ENCODE peak calls at places on chromosomes 13 and 19, in ten cellular contexts. L, I, H, O, M, B, Y, U, Z and T are unnamed samples.

GRCh38 chr13:95615539-95615938 is 29.0 kb downstream of the DZIP1 start:
- DNase-seq in L (no peak), I (no peak), H (no peak), O (no peak), M (no peak), B (no peak), Y (no peak), U (no peak), Z (no peak), T (no peak)

GRCh38 chr13:40116008-40116407 is 460.5 kb downstream of the COG6 start:
- DNase-seq in L (peak), I (no peak), H (no peak), O (no peak), M (peak), B (no peak), Y (no peak), U (no peak), Z (peak), T (no peak)

GRCh38 chr19:5128932-5129389 is 160.0 kb downstream of the KDM4B start:
- DNase-seq in L (no peak), I (no peak), H (no peak), O (peak), M (peak), B (no peak), Y (no peak), U (no peak), Z (no peak), T (no peak)

GRCh38 chr19:1004803-1005664 is 4.8 kb downstream of the GRIN3B start:
- DNase-seq in L (no peak), I (no peak), H (no peak), O (no peak), M (no peak), B (no peak), Y (no peak), U (no peak), Z (no peak), T (no peak)

GRCh38 chr19:15331419-15332310 is 674 bp downstream of the BRD4 start:
- DNase-seq in L (peak), I (no peak), H (no peak), O (peak), M (peak), B (peak), Y (peak), U (peak), Z (peak), T (peak)

GRCh38 chr13:35190241-35190640 is 248.2 kb downstream of the NBEA start:
- DNase-seq in L (no peak), I (no peak), H (no peak), O (no peak), M (no peak), B (no peak), Y (no peak), U (no peak), Z (no peak), T (no peak)

GRCh38 chr13:49667773-49668172 is 23.5 kb downstream of the EBPL start:
- DNase-seq in L (no peak), I (no peak), H (no peak), O (no peak), M (peak), B (no peak), Y (no peak), U (no peak), Z (no peak), T (no peak)

GRCh38 chr19:58575183-58576041 is 2.3 kb upstream of the MZF1 start:
- DNase-seq in L (peak), I (no peak), H (no peak), O (peak), M (peak), B (no peak), Y (peak), U (no peak), Z (peak), T (no peak)

GRCh38 chr13:112959206-112959605 is 9.8 kb upstream of the MCF2L start:
- DNase-seq in L (peak), I (no peak), H (no peak), O (no peak), M (no peak), B (no peak), Y (no peak), U (no peak), Z (no peak), T (no peak)

GRCh38 chr13:51305558-51305957 is 33.9 kb upstream of the SERPINE3 start:
- DNase-seq in L (no peak), I (no peak), H (no peak), O (no peak), M (no peak), B (no peak), Y (no peak), U (no peak), Z (no peak), T (no peak)

GRCh38 chr13:92896842-92897241 is 329.8 kb upstream of the GPC6 start:
- DNase-seq in L (no peak), I (peak), H (peak), O (no peak), M (peak), B (peak), Y (no peak), U (peak), Z (no peak), T (no peak)

GRCh38 chr19:31500540-31500830 is 151.2 kb upstream of the TSHZ3 start:
- DNase-seq in L (peak), I (no peak), H (no peak), O (no peak), M (no peak), B (no peak), Y (no peak), U (no peak), Z (no peak), T (no peak)

GRCh38 chr13:49066856-49067255 is 91.1 kb downstream of the FNDC3A start:
- DNase-seq in L (no peak), I (no peak), H (no peak), O (no peak), M (no peak), B (no peak), Y (no peak), U (no peak), Z (no peak), T (no peak)

GRCh38 chr19:741506-742131 is 9.3 kb upstream of the MISP start:
- DNase-seq in L (no peak), I (no peak), H (no peak), O (no peak), M (no peak), B (no peak), Y (peak), U (no peak), Z (no peak), T (no peak)

GRCh38 chr19:1253514-1254080 is 5.2 kb downstream of the MIDN start:
- DNase-seq in L (no peak), I (no peak), H (no peak), O (no peak), M (no peak), B (no peak), Y (no peak), U (no peak), Z (no peak), T (no peak)

GRCh38 chr19:40599331-40600085 is 1.7 kb upstream of the LTBP4 start:
- DNase-seq in L (peak), I (peak), H (no peak), O (no peak), M (no peak), B (no peak), Y (peak), U (no peak), Z (no peak), T (no peak)

GRCh38 chr19:41872775-41873647 is 4.1 kb upstream of the CD79A start:
- DNase-seq in L (no peak), I (peak), H (peak), O (peak), M (peak), B (peak), Y (peak), U (peak), Z (peak), T (no peak)

GRCh38 chr13:98252931-98253470 is 75.9 kb upstream of the RNF113B start:
- DNase-seq in L (no peak), I (no peak), H (no peak), O (no peak), M (peak), B (no peak), Y (no peak), U (no peak), Z (no peak), T (no peak)

GRCh38 chr19:51098366-51099069 is 9.7 kb downstream of the CTU1 start:
- DNase-seq in L (no peak), I (no peak), H (no peak), O (no peak), M (no peak), B (no peak), Y (no peak), U (no peak), Z (no peak), T (no peak)

GRCh38 chr19:48543121-48543710 is 8.8 kb upstream of the SULT2B1 start:
- DNase-seq in L (no peak), I (no peak), H (no peak), O (no peak), M (peak), B (no peak), Y (no peak), U (no peak), Z (peak), T (no peak)

GRCh38 chr13:49348748-49349147 is 95.1 kb downstream of the CAB39L start:
- DNase-seq in L (no peak), I (no peak), H (no peak), O (no peak), M (no peak), B (no peak), Y (no peak), U (no peak), Z (no peak), T (no peak)

GRCh38 chr19:4879041-4879440 is 11.6 kb upstream of the PLIN3 start:
- DNase-seq in L (no peak), I (no peak), H (no peak), O (no peak), M (no peak), B (no peak), Y (no peak), U (no peak), Z (no peak), T (no peak)

GRCh38 chr19:5448374-5448773 is 6.8 kb upstream of the ZNRF4 start:
- DNase-seq in L (no peak), I (no peak), H (peak), O (no peak), M (no peak), B (no peak), Y (no peak), U (peak), Z (no peak), T (no peak)